ENCODE peak calls at places on chromosomes 5 and 9, in six cellular contexts. X, Y, F, E, Q and P are unnamed samples. For H3K27me3, the result is how much of the 10 kb centered on the place peaks cover.

GRCh38 chr5:168177831-168178450 is 113.5 kb upstream of the WWC1 start:
- DNase-seq in X (no peak), Y (no peak), F (no peak), E (no peak), Q (peak), P (no peak)

GRCh38 chr5:124605516-124605915 is 140.9 kb downstream of the ZNF608 start:
- DNase-seq in X (peak), Y (peak), F (no peak), E (no peak), Q (no peak), P (no peak)

GRCh38 chr9:133478851-133479711 is at the start of gene SLC2A6:
- DNase-seq in X (peak), Y (peak), F (peak), E (peak), Q (peak), P (peak)

GRCh38 chr5:54883374-54884194 is 101.8 kb downstream of the ESM1 start:
- DNase-seq in X (no peak), Y (peak), F (no peak), E (no peak), Q (peak), P (no peak)

GRCh38 chr5:143828710-143829109 is 16.7 kb downstream of the HMHB1 start:
- DNase-seq in X (no peak), Y (no peak), F (no peak), E (no peak), Q (no peak), P (no peak)

GRCh38 chr9:92767078-92768054 is 2.7 kb upstream of the BICD2 start:
- DNase-seq in X (no peak), Y (no peak), F (no peak), E (no peak), Q (no peak), P (no peak)

GRCh38 chr5:132388244-132389050 is 18.9 kb downstream of the SLC22A5 start:
- DNase-seq in X (no peak), Y (peak), F (no peak), E (no peak), Q (no peak), P (no peak)

GRCh38 chr5:68476854-68477253 is 261.3 kb downstream of the PIK3R1 start:
- DNase-seq in X (no peak), Y (no peak), F (no peak), E (no peak), Q (no peak), P (no peak)

GRCh38 chr9:16832101-16832500 is 38.4 kb downstream of the BNC2 start:
- DNase-seq in X (no peak), Y (no peak), F (no peak), E (no peak), Q (no peak), P (no peak)

GRCh38 chr9:95057121-95057520 is 260.4 kb downstream of the FANCC start:
- DNase-seq in X (no peak), Y (peak), F (no peak), E (no peak), Q (no peak), P (no peak)

GRCh38 chr5:135027318-135027698 is 6.7 kb downstream of the PITX1 start:
- DNase-seq in X (no peak), Y (no peak), F (no peak), E (no peak), Q (peak), P (no peak)

GRCh38 chr5:127619908-127620479 is 28.9 kb upstream of the CTXN3 start:
- DNase-seq in X (no peak), Y (no peak), F (no peak), E (no peak), Q (no peak), P (no peak)

GRCh38 chr9:123034881-123035465 is 1.5 kb downstream of the GPR21 start:
- DNase-seq in X (no peak), Y (no peak), F (no peak), E (no peak), Q (no peak), P (no peak)

GRCh38 chr5:98096155-98096554 is 677.3 kb upstream of the RGMB start:
- DNase-seq in X (peak), Y (peak), F (no peak), E (no peak), Q (no peak), P (peak)

GRCh38 chr5:109589983-109590382 is 99.7 kb upstream of the MAN2A1 start:
- DNase-seq in X (peak), Y (no peak), F (no peak), E (no peak), Q (no peak), P (no peak)

GRCh38 chr9:113756476-113757198 is 119.5 kb upstream of the ZNF618 start:
- DNase-seq in X (no peak), Y (no peak), F (no peak), E (no peak), Q (no peak), P (no peak)

GRCh38 chr9:96317335-96317980 is 15.5 kb upstream of the HSD17B3 start:
- DNase-seq in X (peak), Y (peak), F (peak), E (no peak), Q (no peak), P (no peak)

GRCh38 chr5:73088026-73088425 is 32.3 kb upstream of the TMEM171 start:
- DNase-seq in X (no peak), Y (peak), F (no peak), E (no peak), Q (no peak), P (no peak)

GRCh38 chr5:154440540-154440939 is 5.3 kb upstream of the SAP30L start:
- DNase-seq in X (no peak), Y (no peak), F (no peak), E (no peak), Q (no peak), P (no peak)

GRCh38 chr9:97954550-97954989 is 16.6 kb upstream of the HEMGN start:
- DNase-seq in X (peak), Y (no peak), F (no peak), E (peak), Q (no peak), P (no peak)

GRCh38 chr5:178187014-178187413 is at the start of gene GMCL2:
- DNase-seq in X (no peak), Y (no peak), F (no peak), E (no peak), Q (no peak), P (no peak)

GRCh38 chr5:95641803-95642220 is 4.8 kb upstream of the RFESD start:
- DNase-seq in X (no peak), Y (peak), F (no peak), E (no peak), Q (no peak), P (no peak)

GRCh38 chr5:87360132-87360531 is 52.6 kb downstream of the CCNH start:
- DNase-seq in X (no peak), Y (no peak), F (no peak), E (no peak), Q (no peak), P (no peak)

GRCh38 chr9:91750343-91750742 is 199.7 kb downstream of the ROR2 start:
- DNase-seq in X (no peak), Y (no peak), F (peak), E (no peak), Q (no peak), P (no peak)

GRCh38 chr5:83026507-83026906 is 50.7 kb downstream of the TMEM167A start:
- DNase-seq in X (no peak), Y (no peak), F (no peak), E (no peak), Q (no peak), P (no peak)

GRCh38 chr5:33167541-33167940 is 273.2 kb upstream of the TARS1 start:
- DNase-seq in X (no peak), Y (no peak), F (no peak), E (no peak), Q (no peak), P (peak)

DNA sequence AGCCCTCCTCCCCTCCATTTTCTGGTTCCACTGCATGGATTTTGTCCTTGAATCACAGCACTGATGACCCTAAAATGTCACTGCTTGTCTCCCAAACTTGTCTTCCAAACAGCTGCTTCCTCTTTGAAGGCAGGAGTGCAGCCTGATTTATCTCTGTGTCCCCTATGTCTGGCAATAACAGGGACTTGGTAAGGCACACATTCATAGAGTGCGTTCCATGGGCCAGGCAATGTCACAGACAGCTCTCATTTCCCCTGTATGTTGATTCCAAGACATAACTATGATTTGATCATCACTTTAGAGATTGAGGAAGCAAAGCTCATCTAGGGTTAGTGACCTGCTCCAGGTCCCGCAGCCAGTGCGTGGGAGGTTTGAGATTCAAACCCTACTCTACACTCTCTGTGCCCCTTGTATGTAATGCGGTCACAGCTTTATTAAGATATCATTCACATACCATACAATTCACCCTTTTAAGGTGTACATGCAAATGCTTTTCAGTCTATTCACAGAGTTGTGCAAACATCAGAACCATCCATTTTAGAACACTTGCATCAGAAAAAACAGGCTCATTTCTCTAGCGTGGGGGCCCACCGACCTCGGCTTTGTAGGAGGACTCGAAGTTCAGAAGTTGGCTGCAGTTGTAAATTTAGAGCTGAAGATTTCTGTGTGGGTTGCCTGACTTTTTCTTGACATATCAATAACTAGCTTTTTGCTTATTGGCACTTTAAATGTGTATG is 28.4 kb upstream of the BOD1 start:
- DNase-seq in X (no peak), Y (no peak), F (no peak), E (no peak), Q (no peak), P (no peak)
- H3K27me3 ChIP-seq in X (under half), Y (under half), F (under half), E (under half), Q (under half), P (under half)

GRCh38 chr9:110148384-110148783 is 59.6 kb downstream of the C9orf152 start:
- DNase-seq in X (no peak), Y (peak), F (no peak), E (no peak), Q (no peak), P (no peak)
- H3K4me3 ChIP-seq in X (no peak), Y (no peak), F (no peak), E (peak), Q (no peak), P (no peak)

DNA sequence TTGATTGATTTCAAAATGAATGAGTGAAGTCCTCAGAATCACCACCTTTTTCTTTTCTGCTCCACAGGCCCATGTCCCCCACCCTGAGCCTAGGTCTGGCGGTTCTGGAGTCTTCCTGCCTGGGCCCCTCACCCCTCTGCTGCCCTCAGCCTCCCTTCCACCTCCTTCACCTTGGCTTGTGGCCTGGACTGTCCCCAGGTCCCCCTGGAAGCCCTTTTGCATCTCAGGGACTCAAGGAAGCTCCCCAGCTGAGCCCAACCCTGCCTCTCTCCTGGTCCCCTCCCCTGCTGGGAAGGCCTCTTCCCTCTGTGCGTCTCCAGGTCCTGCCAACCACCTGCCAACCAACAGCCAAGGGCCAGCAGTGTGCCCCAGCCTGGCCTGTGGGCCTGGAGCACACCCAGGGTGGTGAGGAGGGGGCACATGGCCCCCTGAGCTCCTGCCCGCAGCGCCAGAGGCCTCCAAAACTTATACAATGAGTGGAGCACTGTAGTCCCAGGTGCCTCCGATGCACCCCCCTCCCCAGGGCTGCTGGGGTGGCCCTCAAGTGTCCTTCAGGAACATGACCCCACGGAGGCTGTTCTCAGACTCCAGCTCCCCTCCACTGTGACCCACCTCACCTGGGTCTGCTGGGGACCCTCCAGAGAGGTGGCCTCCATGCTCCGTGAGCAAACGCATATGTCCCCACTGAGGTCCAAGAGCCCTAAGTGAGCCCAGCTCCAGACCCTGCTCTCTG is 20.3 kb downstream of the GLT6D1 start:
- DNase-seq in X (no peak), Y (no peak), F (no peak), E (no peak), Q (no peak), P (no peak)
- H3K27me3 ChIP-seq in X (under half), Y (under half), F (under half), E (under half), Q (under half), P (under half)

GRCh38 chr9:36193049-36193448 is 2.3 kb downstream of the CLTA start:
- DNase-seq in X (no peak), Y (peak), F (no peak), E (no peak), Q (no peak), P (no peak)
- H3K4me3 ChIP-seq in X (no peak), Y (peak), F (no peak), E (peak), Q (peak), P (no peak)

GRCh38 chr9:69323886-69324285 is 1.1 kb upstream of the ENTREP1 start:
- DNase-seq in X (no peak), Y (no peak), F (no peak), E (no peak), Q (no peak), P (no peak)
- H3K27me3 ChIP-seq in X (under half), Y (half or more), F (under half), E (under half), Q (half or more), P (under half)

GRCh38 chr5:149938272-149938671 is 6.3 kb downstream of the PDE6A start:
- DNase-seq in X (peak), Y (peak), F (no peak), E (no peak), Q (no peak), P (no peak)
- H3K4me3 ChIP-seq in X (no peak), Y (no peak), F (no peak), E (no peak), Q (no peak), P (no peak)

DNA sequence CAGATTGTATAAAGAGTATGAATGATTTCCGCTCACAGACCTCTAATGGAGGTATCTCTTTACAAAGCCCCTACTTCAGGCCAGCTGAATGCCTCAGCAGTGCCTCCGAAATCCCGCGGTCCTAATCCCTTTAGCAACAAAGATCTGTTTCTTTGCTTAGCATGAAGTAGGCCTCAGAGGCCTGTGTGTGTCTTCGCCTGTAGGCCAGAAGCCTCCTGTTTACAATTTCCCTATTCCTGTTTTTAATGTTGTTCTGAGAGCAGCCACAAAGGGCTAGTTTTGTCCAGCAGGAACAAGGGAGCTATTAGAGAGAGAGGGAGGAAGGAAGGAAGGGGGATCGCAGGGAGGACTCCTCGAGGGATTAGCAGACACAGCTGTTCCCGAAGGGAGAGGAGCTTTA is 166.4 kb upstream of the SPRY4 start:
- DNase-seq in X (no peak), Y (no peak), F (no peak), E (no peak), Q (no peak), P (no peak)
- H3K27me3 ChIP-seq in X (under half), Y (under half), F (under half), E (under half), Q (under half), P (under half)

GRCh38 chr9:116087751-116088194 is 65.8 kb upstream of the PAPPA start:
- DNase-seq in X (peak), Y (peak), F (no peak), E (no peak), Q (no peak), P (no peak)
- H3K4me3 ChIP-seq in X (no peak), Y (no peak), F (no peak), E (no peak), Q (no peak), P (no peak)